ENCODE peak calls at places on chromosomes 7 and 10, in ten cellular contexts. One of them, this sample, is unnamed.

GRCh38 chr7:143385891-143386781 is 5.0 kb downstream of the ZYX start:
- DNase-seq in mesendoderm: no peak
- DNase-seq in upper lobe of right lung: peak
- DNase-seq in HCEC 1CT: no peak
- DNase-seq in fibroblast of lung: peak
- DNase-seq in HuH-7: no peak
- DNase-seq in stimulated activated naive CD8-positive, alpha-beta T cell treated with anti-CD3 and anti-CD28 coated beads, Interleukin-15, amount 100 ng/mL, for 72 hours: no peak
- DNase-seq in DMS79: no peak
- DNase-seq in CD8-positive, alpha-beta memory T cell: no peak
- DNase-seq in NCI-H1930: no peak
- DNase-seq in this sample: no peak

GRCh38 chr7:13910805-13911551 is 78.5 kb downstream of the ETV1 start:
- DNase-seq in fibroblast of lung: no peak
- DNase-seq in mesendoderm: no peak
- DNase-seq in HCEC 1CT: no peak
- DNase-seq in upper lobe of right lung: no peak
- DNase-seq in HuH-7: no peak
- DNase-seq in NCI-H1930: no peak
- DNase-seq in CD8-positive, alpha-beta memory T cell: no peak
- DNase-seq in DMS79: no peak
- DNase-seq in stimulated activated naive CD8-positive, alpha-beta T cell treated with anti-CD3 and anti-CD28 coated beads, Interleukin-15, amount 100 ng/mL, for 72 hours: no peak
- DNase-seq in this sample: no peak

GRCh38 chr7:5230272-5231067 is 40.4 kb downstream of the WIPI2 start:
- DNase-seq in HuH-7: no peak
- DNase-seq in CD8-positive, alpha-beta memory T cell: no peak
- DNase-seq in upper lobe of right lung: no peak
- DNase-seq in fibroblast of lung: no peak
- DNase-seq in NCI-H1930: no peak
- DNase-seq in HCEC 1CT: no peak
- DNase-seq in stimulated activated naive CD8-positive, alpha-beta T cell treated with anti-CD3 and anti-CD28 coated beads, Interleukin-15, amount 100 ng/mL, for 72 hours: no peak
- DNase-seq in DMS79: no peak
- DNase-seq in mesendoderm: no peak
- DNase-seq in this sample: no peak

GRCh38 chr7:114047889-114048288 is 129.1 kb upstream of the PPP1R3A start:
- DNase-seq in HCEC 1CT: peak
- DNase-seq in upper lobe of right lung: no peak
- DNase-seq in mesendoderm: no peak
- DNase-seq in stimulated activated naive CD8-positive, alpha-beta T cell treated with anti-CD3 and anti-CD28 coated beads, Interleukin-15, amount 100 ng/mL, for 72 hours: no peak
- DNase-seq in DMS79: no peak
- DNase-seq in NCI-H1930: no peak
- DNase-seq in CD8-positive, alpha-beta memory T cell: no peak
- DNase-seq in fibroblast of lung: peak
- DNase-seq in HuH-7: no peak
- DNase-seq in this sample: no peak

GRCh38 chr10:122013311-122013780 is 24.4 kb downstream of the TACC2 start:
- DNase-seq in NCI-H1930: no peak
- DNase-seq in HCEC 1CT: no peak
- DNase-seq in upper lobe of right lung: no peak
- DNase-seq in DMS79: no peak
- DNase-seq in mesendoderm: peak
- DNase-seq in stimulated activated naive CD8-positive, alpha-beta T cell treated with anti-CD3 and anti-CD28 coated beads, Interleukin-15, amount 100 ng/mL, for 72 hours: no peak
- DNase-seq in fibroblast of lung: no peak
- DNase-seq in HuH-7: no peak
- DNase-seq in CD8-positive, alpha-beta memory T cell: no peak
- DNase-seq in this sample: no peak

GRCh38 chr10:129400426-129400825 is 66.6 kb upstream of the MGMT start:
- DNase-seq in DMS79: no peak
- DNase-seq in HuH-7: no peak
- DNase-seq in HCEC 1CT: no peak
- DNase-seq in NCI-H1930: no peak
- DNase-seq in stimulated activated naive CD8-positive, alpha-beta T cell treated with anti-CD3 and anti-CD28 coated beads, Interleukin-15, amount 100 ng/mL, for 72 hours: no peak
- DNase-seq in upper lobe of right lung: no peak
- DNase-seq in mesendoderm: no peak
- DNase-seq in CD8-positive, alpha-beta memory T cell: no peak
- DNase-seq in fibroblast of lung: no peak
- DNase-seq in this sample: no peak

GRCh38 chr10:114697061-114697598 is 39.1 kb upstream of the ABLIM1 start:
- DNase-seq in upper lobe of right lung: peak
- DNase-seq in NCI-H1930: no peak
- DNase-seq in fibroblast of lung: peak
- DNase-seq in CD8-positive, alpha-beta memory T cell: no peak
- DNase-seq in stimulated activated naive CD8-positive, alpha-beta T cell treated with anti-CD3 and anti-CD28 coated beads, Interleukin-15, amount 100 ng/mL, for 72 hours: no peak
- DNase-seq in DMS79: no peak
- DNase-seq in HuH-7: no peak
- DNase-seq in mesendoderm: no peak
- DNase-seq in HCEC 1CT: no peak
- DNase-seq in this sample: peak

GRCh38 chr10:71920540-71921318 is 43.5 kb upstream of the CHST3 start:
- DNase-seq in upper lobe of right lung: no peak
- DNase-seq in DMS79: no peak
- DNase-seq in HuH-7: no peak
- DNase-seq in HCEC 1CT: peak
- DNase-seq in NCI-H1930: no peak
- DNase-seq in mesendoderm: no peak
- DNase-seq in CD8-positive, alpha-beta memory T cell: no peak
- DNase-seq in fibroblast of lung: peak
- DNase-seq in stimulated activated naive CD8-positive, alpha-beta T cell treated with anti-CD3 and anti-CD28 coated beads, Interleukin-15, amount 100 ng/mL, for 72 hours: no peak
- DNase-seq in this sample: peak

GRCh38 chr7:96136600-96137239 is 185.2 kb downstream of the SLC25A13 start:
- DNase-seq in stimulated activated naive CD8-positive, alpha-beta T cell treated with anti-CD3 and anti-CD28 coated beads, Interleukin-15, amount 100 ng/mL, for 72 hours: no peak
- DNase-seq in HCEC 1CT: no peak
- DNase-seq in mesendoderm: no peak
- DNase-seq in DMS79: no peak
- DNase-seq in HuH-7: no peak
- DNase-seq in NCI-H1930: peak
- DNase-seq in fibroblast of lung: no peak
- DNase-seq in upper lobe of right lung: no peak
- DNase-seq in CD8-positive, alpha-beta memory T cell: no peak
- DNase-seq in this sample: no peak

GRCh38 chr10:127364034-127364433 is 167.6 kb upstream of the INSYN2A start:
- DNase-seq in NCI-H1930: no peak
- DNase-seq in CD8-positive, alpha-beta memory T cell: no peak
- DNase-seq in HuH-7: no peak
- DNase-seq in stimulated activated naive CD8-positive, alpha-beta T cell treated with anti-CD3 and anti-CD28 coated beads, Interleukin-15, amount 100 ng/mL, for 72 hours: no peak
- DNase-seq in HCEC 1CT: no peak
- DNase-seq in mesendoderm: no peak
- DNase-seq in fibroblast of lung: no peak
- DNase-seq in DMS79: no peak
- DNase-seq in upper lobe of right lung: no peak
- DNase-seq in this sample: no peak

GRCh38 chr10:33163941-33164824 is 170.3 kb downstream of the NRP1 start:
- DNase-seq in mesendoderm: peak
- DNase-seq in NCI-H1930: no peak
- DNase-seq in fibroblast of lung: peak
- DNase-seq in HCEC 1CT: no peak
- DNase-seq in stimulated activated naive CD8-positive, alpha-beta T cell treated with anti-CD3 and anti-CD28 coated beads, Interleukin-15, amount 100 ng/mL, for 72 hours: no peak
- DNase-seq in HuH-7: no peak
- DNase-seq in DMS79: no peak
- DNase-seq in CD8-positive, alpha-beta memory T cell: no peak
- DNase-seq in upper lobe of right lung: no peak
- DNase-seq in this sample: no peak

GRCh38 chr10:59674211-59674836 is 35.3 kb downstream of the SLC16A9 start:
- DNase-seq in upper lobe of right lung: no peak
- DNase-seq in HCEC 1CT: peak
- DNase-seq in HuH-7: no peak
- DNase-seq in mesendoderm: peak
- DNase-seq in DMS79: no peak
- DNase-seq in fibroblast of lung: peak
- DNase-seq in stimulated activated naive CD8-positive, alpha-beta T cell treated with anti-CD3 and anti-CD28 coated beads, Interleukin-15, amount 100 ng/mL, for 72 hours: no peak
- DNase-seq in NCI-H1930: no peak
- DNase-seq in CD8-positive, alpha-beta memory T cell: no peak
- DNase-seq in this sample: no peak

GRCh38 chr10:132065491-132066105 is at the start of gene JAKMIP3:
- DNase-seq in fibroblast of lung: peak
- DNase-seq in CD8-positive, alpha-beta memory T cell: no peak
- DNase-seq in DMS79: peak
- DNase-seq in mesendoderm: peak
- DNase-seq in upper lobe of right lung: peak
- DNase-seq in HuH-7: peak
- DNase-seq in NCI-H1930: no peak
- DNase-seq in HCEC 1CT: peak
- DNase-seq in stimulated activated naive CD8-positive, alpha-beta T cell treated with anti-CD3 and anti-CD28 coated beads, Interleukin-15, amount 100 ng/mL, for 72 hours: no peak
- DNase-seq in this sample: peak

GRCh38 chr7:90726623-90727022 is 130.5 kb downstream of the CDK14 start:
- DNase-seq in upper lobe of right lung: no peak
- DNase-seq in NCI-H1930: no peak
- DNase-seq in CD8-positive, alpha-beta memory T cell: no peak
- DNase-seq in HCEC 1CT: peak
- DNase-seq in HuH-7: no peak
- DNase-seq in stimulated activated naive CD8-positive, alpha-beta T cell treated with anti-CD3 and anti-CD28 coated beads, Interleukin-15, amount 100 ng/mL, for 72 hours: no peak
- DNase-seq in fibroblast of lung: peak
- DNase-seq in mesendoderm: peak
- DNase-seq in DMS79: no peak
- DNase-seq in this sample: no peak

GRCh38 chr10:113273151-113273876 is 279.5 kb upstream of the HABP2 start:
- DNase-seq in fibroblast of lung: peak
- DNase-seq in CD8-positive, alpha-beta memory T cell: no peak
- DNase-seq in DMS79: no peak
- DNase-seq in HuH-7: no peak
- DNase-seq in stimulated activated naive CD8-positive, alpha-beta T cell treated with anti-CD3 and anti-CD28 coated beads, Interleukin-15, amount 100 ng/mL, for 72 hours: no peak
- DNase-seq in HCEC 1CT: no peak
- DNase-seq in NCI-H1930: no peak
- DNase-seq in upper lobe of right lung: peak
- DNase-seq in mesendoderm: peak
- DNase-seq in this sample: no peak

GRCh38 chr7:141590071-141590470 is 38.9 kb downstream of the AGK start:
- DNase-seq in HuH-7: no peak
- DNase-seq in DMS79: no peak
- DNase-seq in mesendoderm: no peak
- DNase-seq in fibroblast of lung: no peak
- DNase-seq in HCEC 1CT: no peak
- DNase-seq in stimulated activated naive CD8-positive, alpha-beta T cell treated with anti-CD3 and anti-CD28 coated beads, Interleukin-15, amount 100 ng/mL, for 72 hours: no peak
- DNase-seq in upper lobe of right lung: no peak
- DNase-seq in NCI-H1930: no peak
- DNase-seq in CD8-positive, alpha-beta memory T cell: no peak
- DNase-seq in this sample: no peak

GRCh38 chr10:110129490-110129889 is 77.9 kb upstream of the MXI1 start:
- DNase-seq in NCI-H1930: no peak
- DNase-seq in fibroblast of lung: no peak
- DNase-seq in HuH-7: no peak
- DNase-seq in CD8-positive, alpha-beta memory T cell: no peak
- DNase-seq in upper lobe of right lung: no peak
- DNase-seq in DMS79: no peak
- DNase-seq in stimulated activated naive CD8-positive, alpha-beta T cell treated with anti-CD3 and anti-CD28 coated beads, Interleukin-15, amount 100 ng/mL, for 72 hours: no peak
- DNase-seq in HCEC 1CT: no peak
- DNase-seq in mesendoderm: peak
- DNase-seq in this sample: no peak

GRCh38 chr7:25405736-25406135 is 177.4 kb upstream of the NPVF start:
- DNase-seq in HuH-7: no peak
- DNase-seq in CD8-positive, alpha-beta memory T cell: no peak
- DNase-seq in NCI-H1930: no peak
- DNase-seq in mesendoderm: no peak
- DNase-seq in fibroblast of lung: no peak
- DNase-seq in upper lobe of right lung: no peak
- DNase-seq in HCEC 1CT: no peak
- DNase-seq in stimulated activated naive CD8-positive, alpha-beta T cell treated with anti-CD3 and anti-CD28 coated beads, Interleukin-15, amount 100 ng/mL, for 72 hours: no peak
- DNase-seq in DMS79: no peak
- DNase-seq in this sample: no peak

GRCh38 chr7:87128883-87129282 is 23.4 kb upstream of the DMTF1 start:
- DNase-seq in mesendoderm: peak
- DNase-seq in HuH-7: peak
- DNase-seq in DMS79: no peak
- DNase-seq in CD8-positive, alpha-beta memory T cell: no peak
- DNase-seq in NCI-H1930: no peak
- DNase-seq in stimulated activated naive CD8-positive, alpha-beta T cell treated with anti-CD3 and anti-CD28 coated beads, Interleukin-15, amount 100 ng/mL, for 72 hours: no peak
- DNase-seq in upper lobe of right lung: no peak
- DNase-seq in HCEC 1CT: no peak
- DNase-seq in fibroblast of lung: no peak
- DNase-seq in this sample: no peak

GRCh38 chr10:132337019-132337418 is 5.0 kb downstream of the LRRC27 start:
- DNase-seq in NCI-H1930: no peak
- DNase-seq in HuH-7: peak
- DNase-seq in mesendoderm: no peak
- DNase-seq in DMS79: no peak
- DNase-seq in stimulated activated naive CD8-positive, alpha-beta T cell treated with anti-CD3 and anti-CD28 coated beads, Interleukin-15, amount 100 ng/mL, for 72 hours: peak
- DNase-seq in CD8-positive, alpha-beta memory T cell: no peak
- DNase-seq in HCEC 1CT: no peak
- DNase-seq in upper lobe of right lung: no peak
- DNase-seq in fibroblast of lung: peak
- DNase-seq in this sample: no peak

GRCh38 chr10:77925410-77925794 is 1.2 kb downstream of the DLG5 start:
- DNase-seq in stimulated activated naive CD8-positive, alpha-beta T cell treated with anti-CD3 and anti-CD28 coated beads, Interleukin-15, amount 100 ng/mL, for 72 hours: no peak
- DNase-seq in mesendoderm: peak
- DNase-seq in HCEC 1CT: peak
- DNase-seq in NCI-H1930: no peak
- DNase-seq in CD8-positive, alpha-beta memory T cell: no peak
- DNase-seq in DMS79: no peak
- DNase-seq in upper lobe of right lung: no peak
- DNase-seq in HuH-7: no peak
- DNase-seq in fibroblast of lung: peak
- DNase-seq in this sample: peak